ENCODE peak calls at places on chromosomes 11 and 22, in nine cellular contexts. E is suprapubic skin, V is adrenal gland, I is body of pancreas, J is IMR-90, Z is H1, L is transverse colon, M is HCT116, U is heart left ventricle. G is an unnamed sample.
A peak's percentile ranks its signal among the peaks of the same experiment; 100 is the strongest.

GRCh38 chr11:18710545-18710944 is 12.0 kb downstream of the TMEM86A start:
- DNase-seq in E (no peak), V (no peak), I (no peak), J (no peak), Z (no peak), L (no peak), M (no peak), U (no peak), G (no peak)

GRCh38 chr11:38089728-38090127 is 1491.7 kb upstream of the RAG2 start:
- DNase-seq in E (no peak), V (no peak), I (no peak), J (no peak), Z (no peak), L (no peak), M (no peak), U (no peak), G (no peak)

GRCh38 chr11:106101797-106102196 is 24.3 kb downstream of the AASDHPPT start:
- DNase-seq in E (no peak), V (no peak), I (no peak), J (peak; percentile 86), Z (no peak), L (no peak), M (no peak), U (no peak), G (no peak)

GRCh38 chr11:77207618-77208313 is 79.7 kb downstream of the MYO7A start:
- DNase-seq in E (no peak), V (peak; percentile 65), I (no peak), J (no peak), Z (no peak), L (no peak), M (no peak), U (no peak), G (no peak)

GRCh38 chr11:114340311-114341131 is 44.3 kb downstream of the NNMT start:
- DNase-seq in E (no peak), V (peak; percentile 71), I (peak; percentile 58), J (peak; percentile 82), Z (peak; percentile 61), L (peak; percentile 37), M (peak; percentile 51), U (peak; percentile 37), G (no peak)

GRCh38 chr11:128726464-128727139 is 32.7 kb downstream of the FLI1 start:
- DNase-seq in E (no peak), V (no peak), I (peak; percentile 48), J (no peak), Z (no peak), L (peak; percentile 59), M (no peak), U (peak; percentile 52), G (peak; percentile 12)

GRCh38 chr11:68900835-68901381 is 2.7 kb downstream of the MRPL21 start:
- DNase-seq in E (no peak), V (no peak), I (no peak), J (no peak), Z (no peak), L (no peak), M (no peak), U (no peak), G (no peak)

GRCh38 chr11:13007702-13008435 is 1.2 kb upstream of the RASSF10 start:
- DNase-seq in E (no peak), V (no peak), I (no peak), J (no peak), Z (no peak), L (no peak), M (no peak), U (no peak), G (no peak)

GRCh38 chr11:69560141-69560790 is 78.8 kb downstream of the LINC01488 start:
- DNase-seq in E (peak; percentile 29), V (no peak), I (no peak), J (no peak), Z (no peak), L (no peak), M (no peak), U (no peak), G (no peak)

GRCh38 chr11:20015529-20016427 is 144.5 kb downstream of the DBX1 start:
- DNase-seq in E (no peak), V (no peak), I (peak; percentile 69), J (no peak), Z (no peak), L (no peak), M (no peak), U (no peak), G (no peak)

GRCh38 chr11:44625759-44626523 is 60.5 kb downstream of the CD82 start:
- DNase-seq in E (peak; percentile 60), V (peak; percentile 33), I (no peak), J (no peak), Z (no peak), L (peak; percentile 6), M (no peak), U (no peak), G (no peak)

GRCh38 chr11:10486161-10486840 is 31.2 kb downstream of the AMPD3 start:
- DNase-seq in E (peak; percentile 56), V (peak; percentile 40), I (no peak), J (no peak), Z (no peak), L (no peak), M (no peak), U (no peak), G (no peak)

GRCh38 chr11:59283825-59284772 is 71.4 kb upstream of the MPEG1 start:
- DNase-seq in E (no peak), V (peak; percentile 77), I (peak; percentile 63), J (peak; percentile 57), Z (no peak), L (peak; percentile 45), M (peak; percentile 29), U (peak; percentile 45), G (no peak)

GRCh38 chr11:35917676-35918075 is 26.2 kb upstream of the LDLRAD3 start:
- DNase-seq in E (no peak), V (no peak), I (no peak), J (no peak), Z (no peak), L (no peak), M (no peak), U (no peak), G (no peak)

GRCh38 chr11:5196067-5196466 is 4.4 kb downstream of the OR51V1 start:
- DNase-seq in E (peak; percentile 76), V (no peak), I (no peak), J (no peak), Z (no peak), L (no peak), M (no peak), U (no peak), G (no peak)

GRCh38 chr11:114179234-114179941 is 116.8 kb upstream of the NNMT start:
- DNase-seq in E (no peak), V (peak; percentile 98), I (peak; percentile 98), J (no peak), Z (no peak), L (peak; percentile 87), M (no peak), U (peak; percentile 88), G (peak; percentile 19)

GRCh38 chr11:65779919-65780769 is 632 bp downstream of the AP5B1 start:
- DNase-seq in E (peak; percentile 89), V (peak; percentile 87), I (peak; percentile 84), J (peak; percentile 67), Z (peak; percentile 97), L (peak; percentile 90), M (peak; percentile 64), U (peak; percentile 83), G (no peak)
- TF ChIP-seq POLR2A in E (no peak), V (peak; percentile 60), I (peak; percentile 54), J (no peak), Z (no peak), L (peak; percentile 64), M (no peak), U (no peak), G (no peak)

DNA sequence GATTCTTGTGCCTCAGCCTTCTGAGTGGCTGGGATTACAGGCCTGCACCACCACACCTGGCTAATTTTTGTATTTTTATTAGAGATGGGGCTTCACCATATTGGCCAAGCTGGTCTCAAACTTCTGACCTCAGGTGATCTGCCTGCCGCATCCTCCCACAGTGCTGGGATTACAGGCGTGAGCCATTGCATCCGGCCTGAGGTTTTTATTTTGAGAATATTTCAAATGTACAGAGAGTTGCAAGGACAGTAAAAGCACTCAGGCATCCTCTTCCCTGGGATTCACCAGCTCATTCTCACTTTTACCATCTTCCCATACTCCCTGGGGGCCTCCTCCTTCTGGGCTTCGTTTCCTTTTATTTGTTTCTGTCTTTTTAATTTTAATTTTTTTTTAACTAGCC is 12.1 kb downstream of the MED15 start:
- DNase-seq in E (no peak), V (no peak), I (no peak), J (no peak), Z (no peak), L (no peak), M (no peak), U (no peak), G (no peak)
- H3K4me1 ChIP-seq in E (peaks cover 52% of the 10 kb centered on the region), V (peaks cover 47% of the 10 kb centered on the region), I (peaks cover 21% of the 10 kb centered on the region), J (peaks cover 37% of the 10 kb centered on the region), Z (no peaks in the 10 kb centered on the region), L (peaks cover 31% of the 10 kb centered on the region), M (peaks cover 7% of the 10 kb centered on the region), U (peaks cover 58% of the 10 kb centered on the region), G (peaks cover 21% of the 10 kb centered on the region)

GRCh38 chr22:44701824-44702478 is at the start of gene PRR5:
- DNase-seq in E (peak; percentile 89), V (peak; percentile 83), I (peak; percentile 85), J (peak; percentile 91), Z (peak; percentile 81), L (peak; percentile 84), M (peak; percentile 51), U (peak; percentile 82), G (peak; percentile 33)
- TF ChIP-seq POLR2A in E (no peak), V (no peak), I (peak; percentile 31), J (no peak), Z (no peak), L (no peak), M (no peak), U (no peak), G (peak; percentile 17)

GRCh38 chr22:39631381-39631780 is 60.8 kb downstream of the CACNA1I start:
- DNase-seq in E (no peak), V (no peak), I (no peak), J (no peak), Z (no peak), L (no peak), M (no peak), U (no peak), G (no peak)

GRCh38 chr22:39629851-39630250 is 59.3 kb downstream of the CACNA1I start:
- DNase-seq in E (no peak), V (no peak), I (no peak), J (no peak), Z (no peak), L (no peak), M (no peak), U (no peak), G (no peak)

GRCh38 chr22:39628563-39629080 is 58.1 kb downstream of the CACNA1I start:
- DNase-seq in E (no peak), V (no peak), I (no peak), J (no peak), Z (no peak), L (no peak), M (no peak), U (no peak), G (no peak)

GRCh38 chr22:39631857-39632256 is 61.3 kb downstream of the CACNA1I start:
- DNase-seq in E (no peak), V (no peak), I (no peak), J (no peak), Z (no peak), L (no peak), M (no peak), U (no peak), G (no peak)

DNA sequence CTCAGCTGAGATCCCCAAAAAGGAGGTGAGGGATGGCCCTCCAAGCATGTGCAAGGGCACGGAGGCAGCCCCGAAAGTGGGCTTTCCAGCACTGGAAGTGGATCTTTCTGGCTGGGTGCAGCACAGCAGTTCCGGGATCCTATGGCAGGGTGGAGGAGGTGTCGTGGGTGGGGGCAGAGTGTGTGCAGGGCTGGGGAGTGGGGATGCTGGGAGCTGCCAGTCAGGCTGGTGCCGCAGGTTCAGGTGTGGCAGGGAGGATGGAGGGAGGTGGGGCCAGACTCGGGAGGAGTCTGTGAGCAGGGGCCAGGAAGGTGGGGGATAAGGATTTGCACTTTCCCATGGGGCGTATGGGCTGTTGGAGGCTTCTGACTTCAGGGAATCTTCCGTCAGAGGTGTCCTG is 60.2 kb downstream of the CACNA1I start:
- DNase-seq in E (no peak), V (no peak), I (no peak), J (no peak), Z (no peak), L (no peak), M (no peak), U (no peak), G (no peak)
- H3K4me1 ChIP-seq in E (peaks cover 14% of the 10 kb centered on the region), V (no peaks in the 10 kb centered on the region), I (no peaks in the 10 kb centered on the region), J (peaks cover 10% of the 10 kb centered on the region), Z (peaks cover 2% of the 10 kb centered on the region), L (no peaks in the 10 kb centered on the region), M (peaks cover 20% of the 10 kb centered on the region), U (no peaks in the 10 kb centered on the region), G (peaks cover 27% of the 10 kb centered on the region)

G was measured in esophagus squamous epithelium.